ENCODE peak calls at places on chromosomes 13 and 19, in five cellular contexts. B is fibroblast of lung, I is NB4, X is NCI-H2029, U is NCI-H2081. O is an unnamed sample.

GRCh38 chr19:44954278-44954648 is 917 bp upstream of the CLPTM1 start:
- DNase-seq in B (no peak), I (no peak), X (no peak), U (no peak), O (no peak)

GRCh38 chr13:19596960-19597361 is 35.6 kb upstream of the TPTE2 start:
- DNase-seq in B (peak; percentile 60), I (peak; percentile 71), X (no peak), U (no peak), O (no peak)

GRCh38 chr13:47081246-47081645 is 184.4 kb upstream of the HTR2A start:
- DNase-seq in B (no peak), I (no peak), X (no peak), U (no peak), O (no peak)

GRCh38 chr19:1276620-1277007 is 1.3 kb downstream of the FAM174C start:
- DNase-seq in B (no peak), I (no peak), X (no peak), U (peak; percentile 72), O (no peak)

GRCh38 chr19:42277821-42278809 is 9.1 kb downstream of the CIC start:
- DNase-seq in B (no peak), I (no peak), X (no peak), U (peak; percentile 73), O (no peak)

GRCh38 chr13:54287062-54287764 is 1258.6 kb downstream of the OLFM4 start:
- DNase-seq in B (no peak), I (no peak), X (no peak), U (no peak), O (no peak)

GRCh38 chr19:45423033-45423588 is 606 bp downstream of the ERCC1 start:
- DNase-seq in B (no peak), I (no peak), X (no peak), U (no peak), O (no peak)

GRCh38 chr13:36418022-36418805 is 14.1 kb upstream of the CCNA1 start:
- DNase-seq in B (peak; percentile 77), I (peak; percentile 97), X (no peak), U (no peak), O (no peak)

GRCh38 chr19:7506385-7507328 is 9.2 kb upstream of the ZNF358 start:
- DNase-seq in B (peak; percentile 88), I (peak; percentile 73), X (peak; percentile 97), U (peak; percentile 45), O (no peak)

GRCh38 chr19:4709440-4710280 is 14.0 kb downstream of the DPP9 start:
- DNase-seq in B (no peak), I (no peak), X (no peak), U (no peak), O (no peak)

GRCh38 chr19:29596885-29597525 is 9.1 kb upstream of the POP4 start:
- DNase-seq in B (peak; percentile 14), I (peak; percentile 5), X (peak; percentile 73), U (no peak), O (no peak)

GRCh38 chr19:46374526-46375475 is 27.9 kb downstream of the PPP5C start:
- DNase-seq in B (no peak), I (peak; percentile 7), X (no peak), U (no peak), O (no peak)

GRCh38 chr13:26037302-26037701 is 14.5 kb downstream of the SHISA2 start:
- DNase-seq in B (no peak), I (peak; percentile 67), X (no peak), U (peak; percentile 6), O (no peak)

GRCh38 chr13:113152894-113153809 is 5.3 kb upstream of the PROZ start:
- DNase-seq in B (no peak), I (peak; percentile 23), X (no peak), U (no peak), O (peak; percentile 35)

GRCh38 chr19:3360494-3361383 is 5.6 kb upstream of the NFIC start:
- DNase-seq in B (no peak), I (peak; percentile 82), X (no peak), U (peak; percentile 35), O (no peak)

GRCh38 chr13:95787356-95788099 is 110.6 kb downstream of the DNAJC3 start:
- DNase-seq in B (no peak), I (no peak), X (no peak), U (no peak), O (no peak)

GRCh38 chr19:5789886-5790572 is 934 bp downstream of the DUS3L start:
- DNase-seq in B (no peak), I (no peak), X (no peak), U (no peak), O (no peak)

GRCh38 chr13:28338202-28338601 is 156.7 kb downstream of the FLT1 start:
- DNase-seq in B (no peak), I (no peak), X (no peak), U (no peak), O (no peak)

GRCh38 chr13:51585696-51586095 is 1.4 kb downstream of the WDFY2 start:
- DNase-seq in B (no peak), I (peak; percentile 44), X (no peak), U (no peak), O (no peak)

GRCh38 chr13:21557995-21558394 is 46.0 kb downstream of the MICU2 start:
- DNase-seq in B (no peak), I (peak; percentile 50), X (no peak), U (no peak), O (no peak)

GRCh38 chr13:101127741-101128353 is 288.5 kb downstream of the NALCN start:
- DNase-seq in B (peak; percentile 62), I (peak; percentile 48), X (peak; percentile 3), U (peak; percentile 70), O (peak; percentile 16)

GRCh38 chr19:1252221-1252817 is 3.9 kb downstream of the MIDN start:
- DNase-seq in B (peak; percentile 98), I (peak; percentile 89), X (no peak), U (peak; percentile 77), O (no peak)

GRCh38 chr19:34794289-34794960 is 21.4 kb upstream of the ZNF599 start:
- DNase-seq in B (no peak), I (no peak), X (no peak), U (no peak), O (no peak)

GRCh38 chr13:76012091-76012721 is 376.1 kb downstream of the LMO7 start:
- DNase-seq in B (no peak), I (no peak), X (no peak), U (no peak), O (no peak)

GRCh38 chr19:50532952-50533351 is 19.2 kb upstream of the ASPDH start:
- DNase-seq in B (no peak), I (no peak), X (no peak), U (no peak), O (no peak)

GRCh38 chr13:100451923-100452322 is 136.7 kb downstream of the GGACT start:
- DNase-seq in B (no peak), I (no peak), X (no peak), U (no peak), O (no peak)

GRCh38 chr19:12064266-12065099 is at the start of gene ZNF844:
- DNase-seq in B (peak; percentile 91), I (peak; percentile 78), X (peak; percentile 83), U (peak; percentile 79), O (no peak)

GRCh38 chr19:662207-662961 is 630 bp downstream of the RNF126 start:
- DNase-seq in B (no peak), I (peak; percentile 63), X (peak; percentile 55), U (peak; percentile 65), O (peak; percentile 17)

GRCh38 chr19:50839712-50840655 is 6.6 kb upstream of the KLK15 start:
- DNase-seq in B (no peak), I (no peak), X (no peak), U (no peak), O (no peak)

GRCh38 chr13:113275387-113275786 is 21.7 kb upstream of the LAMP1 start:
- DNase-seq in B (peak; percentile 72), I (peak; percentile 61), X (no peak), U (peak; percentile 21), O (peak; percentile 58)

GRCh38 chr13:50720856-50721663 is 122.4 kb downstream of the DLEU7 start:
- DNase-seq in B (no peak), I (no peak), X (no peak), U (no peak), O (no peak)

O was measured in NCI-H1105.